ENCODE peak calls at places on chromosomes 4 and X, in nine cellular contexts. D, Z, L, E, Y, R, X, S and P are unnamed samples.

GRCh38 chr4:56570041-56570440 is 64.5 kb downstream of the ARL9 start:
- DNase-seq in D (no peak), Y (no peak), X (no peak), E (no peak), Z (peak), S (no peak), R (no peak), L (no peak), P (no peak)

GRCh38 chr4:24472514-24473308 is 111.6 kb downstream of the DHX15 start:
- DNase-seq in X (peak), S (peak), E (peak), R (peak), L (peak), D (peak), Y (peak), Z (peak), P (peak)

GRCh38 chr4:70613893-70614572 is 14.5 kb upstream of the ENAM start:
- DNase-seq in X (no peak), S (no peak), Z (peak), D (no peak), E (no peak), L (no peak), Y (no peak), R (peak), P (no peak)

GRCh38 chrX:68895339-68896250 is 66.8 kb downstream of the EFNB1 start:
- DNase-seq in Z (peak), Y (no peak), R (peak), S (no peak), L (no peak), X (peak), E (peak), D (peak), P (peak)

GRCh38 chr4:107035711-107036601 is at the start of gene DKK2:
- DNase-seq in Y (no peak), S (no peak), E (no peak), Z (peak), D (no peak), X (no peak), R (no peak), L (no peak), P (no peak)

GRCh38 chrX:129981752-129982299 is 609 bp upstream of the BCORL1 start:
- DNase-seq in L (no peak), E (no peak), S (no peak), D (no peak), Y (no peak), X (no peak), R (no peak), Z (no peak), P (no peak)

GRCh38 chrX:69158166-69159040 is 6.8 kb downstream of the PJA1 start:
- DNase-seq in Y (no peak), S (no peak), L (peak), E (peak), D (no peak), X (no peak), Z (peak), R (peak), P (no peak)

GRCh38 chrX:37863728-37864127 is 16.4 kb upstream of the DYNLT3 start:
- DNase-seq in Y (no peak), E (no peak), R (no peak), X (no peak), D (no peak), Z (no peak), L (no peak), S (no peak), P (no peak)

GRCh38 chrX:24245201-24245600 is 68.7 kb downstream of the SUPT20HL2 start:
- DNase-seq in X (no peak), Z (peak), E (no peak), Y (peak), D (no peak), L (no peak), R (peak), S (no peak), P (no peak)

GRCh38 chrX:155263854-155264628 is at the start of gene RAB39B:
- DNase-seq in D (peak), X (no peak), R (peak), Y (peak), Z (peak), E (peak), S (peak), L (peak), P (peak)

GRCh38 chrX:113548308-113549015 is 707.8 kb upstream of the AMOT start:
- DNase-seq in S (no peak), X (no peak), Z (no peak), Y (no peak), D (no peak), L (no peak), E (no peak), R (no peak), P (no peak)

GRCh38 chr4:76420311-76420710 is 630 bp downstream of the CCDC158 start:
- DNase-seq in D (no peak), R (peak), E (no peak), L (no peak), X (no peak), Y (no peak), Z (no peak), S (no peak), P (no peak)

GRCh38 chrX:69197690-69198089 is 32.4 kb upstream of the PJA1 start:
- DNase-seq in L (no peak), S (no peak), E (no peak), R (no peak), Y (no peak), D (no peak), Z (no peak), X (no peak), P (no peak)

GRCh38 chrX:15399901-15400500 is 15.8 kb upstream of the VEGFD start:
- DNase-seq in D (no peak), X (no peak), Z (no peak), Y (no peak), E (no peak), L (no peak), S (no peak), R (no peak), P (no peak)

GRCh38 chr4:183082053-183082452 is 17.0 kb upstream of the WWC2 start:
- DNase-seq in L (no peak), X (no peak), Y (no peak), E (no peak), R (no peak), S (no peak), Z (no peak), D (no peak), P (no peak)

GRCh38 chr4:7141151-7141550 is 51.2 kb upstream of the SORCS2 start:
- DNase-seq in S (no peak), Z (no peak), L (no peak), D (no peak), R (no peak), Y (no peak), E (no peak), X (no peak), P (no peak)

GRCh38 chr4:111046811-111047210 is 423.9 kb upstream of the PITX2 start:
- DNase-seq in S (no peak), D (no peak), Z (no peak), L (no peak), E (no peak), R (no peak), X (no peak), Y (no peak), P (no peak)

GRCh38 chrX:47637546-47638195 is 7.9 kb upstream of the CFP start:
- DNase-seq in L (peak), E (peak), S (no peak), Y (no peak), R (no peak), X (no peak), D (peak), Z (no peak), P (no peak)

GRCh38 chr4:183700407-183700806 is 41.3 kb downstream of the TRAPPC11 start:
- DNase-seq in D (no peak), E (no peak), L (no peak), X (peak), Y (no peak), R (no peak), S (no peak), Z (no peak), P (no peak)

GRCh38 chr4:155909615-155910226 is 6.2 kb downstream of the TDO2 start:
- DNase-seq in Z (no peak), X (no peak), Y (no peak), S (no peak), D (no peak), L (no peak), R (no peak), E (no peak), P (no peak)